ENCODE peak calls at places on chromosomes 1 and 21, in eight cellular contexts. C is PC-9, I is MM.1S, M is uterus, J is GM06990, H is fibroblast of lung, X is prostate gland, A is tibial artery. Q is an unnamed sample. For H3K36me3, the result is how much of the 10 kb centered on the place peaks cover.

GRCh38 chr21:38669186-38669585 is 136.5 kb upstream of the ETS2 start:
- DNase-seq in X (no peak), C (no peak), I (peak), H (peak), A (no peak), J (no peak), M (no peak), Q (peak)

GRCh38 chr21:42433946-42434551 is 30.3 kb downstream of the UBASH3A start:
- DNase-seq in H (no peak), X (no peak), I (no peak), M (no peak), C (peak), J (no peak), A (no peak), Q (peak)

GRCh38 chr1:193121616-193122593 is at the start of gene CDC73:
- DNase-seq in J (peak), C (peak), M (peak), A (peak), H (peak), X (peak), I (peak), Q (peak)

GRCh38 chr1:20834192-20834591 is 47.1 kb upstream of the HP1BP3 start:
- DNase-seq in X (no peak), J (no peak), A (no peak), I (no peak), M (no peak), H (no peak), C (no peak), Q (no peak)

GRCh38 chr1:228283043-228283371 is 75.2 kb downstream of the OBSCN start:
- DNase-seq in H (no peak), A (no peak), X (no peak), J (no peak), M (peak), I (no peak), C (no peak), Q (no peak)

GRCh38 chr21:34813266-34813886 is 144.6 kb downstream of the CLIC6 start:
- DNase-seq in C (peak), A (no peak), X (peak), H (peak), M (no peak), I (no peak), J (no peak), Q (no peak)

GRCh38 chr1:74689800-74690696 is 16.5 kb upstream of the ERICH3 start:
- DNase-seq in M (peak), C (peak), I (peak), X (peak), H (peak), A (no peak), J (no peak), Q (peak)

GRCh38 chr1:156319664-156320063 is 18.4 kb downstream of the CCT3 start:
- DNase-seq in X (no peak), J (no peak), I (peak), A (no peak), C (no peak), M (no peak), H (peak), Q (no peak)

GRCh38 chr1:59480188-59480888 is 183.4 kb downstream of the FGGY start:
- DNase-seq in A (no peak), M (no peak), J (no peak), I (no peak), X (no peak), H (no peak), C (no peak), Q (no peak)

GRCh38 chr1:172360960-172361359 is 59.5 kb upstream of the C1orf105 start:
- DNase-seq in H (no peak), I (no peak), C (no peak), J (no peak), M (no peak), X (no peak), A (no peak), Q (no peak)

GRCh38 chr21:45858180-45858579 is 123.4 kb upstream of the COL6A1 start:
- DNase-seq in A (no peak), I (no peak), H (no peak), J (no peak), C (no peak), X (no peak), M (no peak), Q (no peak)

GRCh38 chr1:47772281-47772680 is 224.9 kb downstream of the TRABD2B start:
- DNase-seq in C (no peak), X (no peak), H (no peak), J (no peak), I (no peak), A (no peak), M (no peak), Q (no peak)

GRCh38 chr21:25176637-25177412 is 430.5 kb downstream of the MRPL39 start:
- DNase-seq in X (no peak), M (no peak), A (no peak), I (no peak), J (peak), C (no peak), H (peak), Q (no peak)

GRCh38 chr1:216178266-216178665 is 245.0 kb downstream of the USH2A start:
- DNase-seq in M (no peak), J (no peak), H (peak), I (no peak), A (no peak), X (no peak), C (no peak), Q (no peak)

GRCh38 chr1:153336650-153337049 is 12.0 kb downstream of the PGLYRP4 start:
- DNase-seq in H (no peak), C (no peak), X (no peak), I (peak), M (no peak), A (no peak), J (no peak), Q (no peak)

GRCh38 chr1:204692852-204693356 is 7.4 kb upstream of the LRRN2 start:
- DNase-seq in A (no peak), X (no peak), C (no peak), H (no peak), M (no peak), I (no peak), J (no peak), Q (no peak)

GRCh38 chr1:93140106-93140505 is 40.1 kb downstream of the TMED5 start:
- DNase-seq in X (no peak), A (no peak), C (no peak), H (no peak), M (no peak), I (no peak), J (no peak), Q (no peak)

GRCh38 chr1:234969011-234969441 is 159.6 kb downstream of the TOMM20 start:
- DNase-seq in H (no peak), J (no peak), X (no peak), M (no peak), A (no peak), C (no peak), I (no peak), Q (no peak)

GRCh38 chr1:160950657-160951056 is 4.0 kb downstream of the ITLN2 start:
- DNase-seq in M (no peak), I (no peak), A (no peak), H (no peak), X (no peak), C (no peak), J (no peak), Q (no peak)

GRCh38 chr1:2556277-2557145 is at the start of gene TNFRSF14:
- DNase-seq in I (peak), X (peak), C (no peak), J (peak), M (peak), H (peak), A (peak), Q (peak)

GRCh38 chr1:46199233-46199749 is 1.1 kb upstream of the POMGNT1 start:
- DNase-seq in J (no peak), C (no peak), A (no peak), H (no peak), I (no peak), X (no peak), M (no peak), Q (no peak)

GRCh38 chr1:21362096-21362495 is 71.8 kb upstream of the ECE1 start:
- DNase-seq in H (no peak), I (no peak), C (no peak), M (no peak), X (no peak), A (no peak), J (no peak), Q (no peak)

GRCh38 chr21:29080454-29080930 is 7.0 kb upstream of the CCT8 start:
- DNase-seq in J (no peak), I (no peak), X (no peak), H (no peak), C (no peak), M (no peak), A (no peak), Q (no peak)

GRCh38 chr1:201468844-201469644 is at the start of gene PHLDA3:
- DNase-seq in J (peak), H (peak), M (peak), C (peak), X (peak), I (peak), A (peak), Q (peak)

GRCh38 chr1:38891753-38892152 is 10.4 kb upstream of the GJA9 start:
- DNase-seq in C (no peak), I (no peak), J (no peak), H (no peak), A (no peak), X (no peak), M (no peak), Q (no peak)

DNA sequence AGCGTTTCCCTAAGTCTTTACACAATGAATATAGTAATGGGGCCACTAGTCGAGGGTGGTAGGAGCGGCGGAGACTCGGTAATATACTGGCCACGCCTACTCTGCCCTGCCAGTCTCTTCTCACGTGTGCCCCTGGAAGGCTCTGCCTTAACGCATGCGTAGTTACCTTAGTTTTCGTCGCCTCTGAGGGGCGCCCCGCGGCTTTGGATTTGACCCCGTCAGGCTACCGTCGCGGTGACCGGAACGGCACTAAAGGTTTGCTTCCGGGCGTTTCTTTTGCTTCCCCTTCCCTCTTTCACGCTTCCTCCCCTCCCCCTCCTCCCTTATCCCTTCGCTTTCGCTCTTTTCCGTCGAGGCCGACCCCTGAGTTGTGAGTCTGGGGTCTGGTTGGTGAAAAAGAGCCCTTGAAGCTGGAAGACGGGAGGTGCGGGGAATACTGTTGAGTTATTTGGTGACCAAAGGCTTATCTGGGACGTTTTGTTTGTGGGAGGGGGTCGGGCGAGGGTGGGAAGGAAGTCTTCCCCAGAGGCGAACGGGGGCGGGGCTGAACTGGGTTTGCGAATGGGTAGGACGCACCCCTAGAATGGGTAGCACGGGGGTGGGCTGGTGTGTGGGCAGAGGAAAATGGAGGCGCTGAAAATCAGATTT is at the start of gene SETDB1:
- DNase-seq in I (peak), A (peak), C (peak), M (peak), X (peak), J (peak), H (peak), Q (peak)
- TF ChIP-seq CTCF in I (no peak), A (no peak), C (no peak), M (peak), X (peak), J (peak), H (no peak), Q (no peak)

GRCh38 chr1:158945061-158945460 is 13.7 kb downstream of the PYHIN1 start:
- DNase-seq in H (no peak), J (no peak), A (no peak), I (no peak), M (no peak), X (no peak), C (no peak), Q (no peak)

GRCh38 chr1:158942490-158942889 is 11.1 kb downstream of the PYHIN1 start:
- DNase-seq in I (no peak), X (no peak), H (no peak), M (no peak), J (no peak), C (no peak), A (no peak), Q (no peak)

GRCh38 chr1:158939180-158939579 is 7.8 kb downstream of the PYHIN1 start:
- DNase-seq in M (no peak), A (no peak), X (no peak), H (no peak), J (no peak), I (no peak), C (no peak), Q (no peak)

GRCh38 chr1:158941317-158941716 is 10.0 kb downstream of the PYHIN1 start:
- DNase-seq in H (no peak), M (no peak), C (no peak), I (peak), A (no peak), J (no peak), X (no peak), Q (no peak)

DNA sequence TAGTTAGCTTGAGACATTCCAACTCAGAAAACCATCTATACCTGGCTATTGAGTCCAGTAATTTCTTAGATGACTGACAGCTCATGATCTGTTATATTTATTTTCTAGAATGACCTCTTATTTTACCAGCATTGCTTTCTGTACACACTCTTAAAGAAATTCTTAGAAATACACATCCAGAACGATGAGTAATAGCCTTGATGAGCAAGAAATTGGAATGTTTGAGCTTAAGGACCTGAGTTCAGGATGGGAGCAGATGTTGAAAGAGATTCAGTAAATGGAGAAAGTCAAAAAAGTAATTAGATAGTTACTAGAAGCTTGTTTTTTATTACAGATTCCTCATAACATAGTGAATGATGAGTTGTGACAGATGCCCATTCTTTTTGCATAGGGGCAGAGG is 11.7 kb downstream of the PYHIN1 start:
- DNase-seq in X (no peak), H (no peak), J (no peak), C (no peak), M (no peak), A (no peak), I (no peak), Q (no peak)
- H3K36me3 ChIP-seq in X (under half), H (under half), J (under half), C (under half), M (under half), A (under half), I (under half), Q (under half)

GRCh38 chr1:165826565-165826964 is 849 bp upstream of the UCK2 start:
- DNase-seq in H (no peak), I (no peak), J (no peak), M (no peak), C (no peak), A (no peak), X (no peak), Q (no peak)

GRCh38 chr1:165829888-165830287 is 2.5 kb downstream of the UCK2 start:
- DNase-seq in M (no peak), X (no peak), J (no peak), H (no peak), C (no peak), A (no peak), I (no peak), Q (no peak)

GRCh38 chr1:165827199-165828102 is at the start of gene UCK2:
- DNase-seq in A (peak), C (peak), H (peak), I (peak), J (peak), X (peak), M (peak), Q (peak)

GRCh38 chr1:165828103-165828558 is 717 bp downstream of the UCK2 start:
- DNase-seq in H (peak), X (peak), I (peak), J (peak), C (no peak), A (peak), M (peak), Q (peak)

DNA sequence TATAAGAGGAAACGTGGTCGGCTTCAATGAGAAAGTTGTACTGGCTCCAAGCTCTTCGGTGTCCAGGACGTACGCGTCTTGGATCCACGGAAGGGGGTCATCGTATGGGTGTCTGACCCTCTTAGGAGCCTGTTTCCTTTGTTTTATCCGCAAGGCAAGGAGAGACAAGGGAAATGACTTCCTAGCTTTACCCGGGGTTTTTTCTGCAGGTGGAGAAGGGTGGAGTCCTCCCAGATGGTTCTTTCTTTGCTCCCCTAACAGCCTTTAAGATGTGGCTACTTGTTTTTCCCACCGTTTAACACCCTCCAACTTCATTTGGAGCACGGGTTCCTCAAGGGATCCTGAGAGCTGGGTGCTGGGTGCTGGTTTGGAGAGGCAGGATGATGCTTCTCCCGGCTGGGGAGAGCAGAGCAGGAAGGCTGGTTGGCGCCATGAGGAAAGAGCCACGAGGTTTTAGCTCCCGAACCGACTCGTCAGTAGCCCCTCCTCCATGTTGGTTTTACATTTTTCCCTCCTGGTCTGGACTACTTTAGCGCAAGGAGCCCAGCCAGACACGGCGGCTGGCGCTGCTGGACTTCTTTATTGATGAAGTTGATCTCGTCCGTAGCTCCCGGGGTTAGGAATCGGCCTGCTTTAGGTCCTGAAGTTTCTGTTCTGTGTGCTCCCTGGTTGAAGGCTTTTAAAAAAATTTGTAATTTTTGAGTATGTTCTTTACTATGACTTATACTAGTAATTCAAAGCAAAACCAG is 1.3 kb downstream of the UCK2 start:
- DNase-seq in I (peak), M (peak), A (peak), H (peak), X (peak), C (peak), J (peak), Q (peak)
- TF ChIP-seq CTCF in I (no peak), M (no peak), A (no peak), H (no peak), X (no peak), C (no peak), J (no peak), Q (no peak)

GRCh38 chr1:151403612-151404011 is 4.2 kb downstream of the PSMB4 start:
- DNase-seq in H (no peak), X (no peak), I (no peak), M (no peak), C (no peak), J (no peak), A (no peak), Q (no peak)

GRCh38 chr1:151406176-151406575 is 6.8 kb downstream of the PSMB4 start:
- DNase-seq in C (no peak), A (no peak), I (no peak), J (no peak), X (no peak), H (no peak), M (no peak), Q (no peak)

GRCh38 chr1:151402764-151403163 is 3.4 kb downstream of the PSMB4 start:
- DNase-seq in A (no peak), X (no peak), M (no peak), I (no peak), C (no peak), H (no peak), J (no peak), Q (no peak)

GRCh38 chr1:151401860-151402259 is 2.5 kb downstream of the PSMB4 start:
- DNase-seq in I (no peak), C (no peak), M (no peak), X (no peak), A (no peak), J (no peak), H (no peak), Q (no peak)

GRCh38 chr1:151405167-151405951 is 6.0 kb downstream of the PSMB4 start:
- DNase-seq in C (no peak), J (no peak), H (no peak), A (no peak), X (no peak), I (no peak), M (no peak), Q (no peak)
- H3K36me3 ChIP-seq in C (under half), J (under half), H (under half), A (half or more), X (under half), I (under half), M (under half), Q (under half)

Q was measured in colonic mucosa.